ENCODE peak calls at places on chromosomes 13 and 19, in six cellular contexts. D is kidney, T is upper lobe of left lung, P is hepatocyte, V is AG04450, B is adrenal gland. U is an unnamed sample.

GRCh38 chr19:29525901-29526729 is at the start of gene VSTM2B:
- DNase-seq in D (peak), T (peak), P (no peak), V (no peak), B (no peak), U (no peak)

GRCh38 chr13:30235206-30235605 is 72.1 kb downstream of the KATNAL1 start:
- DNase-seq in D (no peak), T (no peak), P (no peak), V (no peak), B (no peak), U (no peak)

GRCh38 chr13:26919311-26919710 is 158.7 kb upstream of the GPR12 start:
- DNase-seq in D (no peak), T (no peak), P (no peak), V (no peak), B (peak), U (no peak)

GRCh38 chr13:52345048-52345447 is 60.9 kb downstream of the THSD1 start:
- DNase-seq in D (no peak), T (no peak), P (no peak), V (no peak), B (no peak), U (no peak)

GRCh38 chr13:112711528-112712265 is 21.9 kb downstream of the ATP11A start:
- DNase-seq in D (peak), T (peak), P (peak), V (peak), B (peak), U (peak)

GRCh38 chr13:77176350-77176749 is 149.4 kb upstream of the FBXL3 start:
- DNase-seq in D (no peak), T (no peak), P (no peak), V (peak), B (no peak), U (no peak)

GRCh38 chr13:49341517-49341916 is 93.8 kb downstream of the CDADC1 start:
- DNase-seq in D (no peak), T (no peak), P (no peak), V (no peak), B (no peak), U (no peak)

GRCh38 chr19:35988824-35989223 is 6.2 kb upstream of the SDHAF1 start:
- DNase-seq in D (no peak), T (no peak), P (no peak), V (no peak), B (no peak), U (no peak)

GRCh38 chr13:32538234-32538620 is 368 bp downstream of the N4BP2L2 start:
- DNase-seq in D (peak), T (no peak), P (peak), V (no peak), B (peak), U (peak)

GRCh38 chr13:68927387-68928026 is 1180.1 kb upstream of the ATXN8OS start:
- DNase-seq in D (no peak), T (no peak), P (peak), V (no peak), B (peak), U (no peak)
- TF ChIP-seq CTCF in D (peak), T (no peak), P (peak), V (no peak), B (peak), U (no peak)

DNA sequence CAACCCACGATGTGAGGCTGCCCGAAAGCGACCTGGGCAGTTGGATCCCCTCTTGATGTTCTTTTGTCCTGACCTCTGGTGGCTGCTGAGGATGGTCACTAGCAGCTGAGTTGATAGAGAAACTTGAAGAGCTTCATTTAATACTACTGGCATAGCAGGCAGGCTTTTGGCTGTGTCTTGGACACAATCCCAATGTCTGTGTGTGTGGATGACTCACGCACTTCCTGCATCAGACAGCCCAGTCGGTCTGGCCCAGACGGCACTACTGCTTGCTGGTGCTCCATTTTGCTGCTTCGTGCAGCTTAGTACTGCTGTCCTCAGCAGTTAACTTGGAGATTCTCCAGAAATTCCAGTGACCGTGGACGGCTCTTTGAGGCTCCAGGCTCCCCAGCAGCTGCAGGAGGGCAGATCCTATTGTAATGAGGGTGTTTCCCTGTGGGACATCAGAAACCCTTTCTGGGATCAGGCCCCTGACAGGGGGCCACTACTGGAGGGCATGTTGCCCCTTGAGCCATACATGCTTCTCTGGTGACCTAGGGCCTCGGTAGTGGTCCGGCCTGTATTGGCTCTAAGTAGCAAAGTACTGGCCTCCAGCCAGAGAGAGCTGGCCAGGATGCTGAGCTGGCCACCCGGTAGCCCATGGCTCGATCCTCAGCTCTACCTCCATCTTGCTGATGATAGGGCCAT is 4.5 kb downstream of the FPR3 start:
- DNase-seq in D (peak), T (peak), P (peak), V (peak), B (peak), U (peak)
- TF ChIP-seq CTCF in D (no peak), T (no peak), P (no peak), V (no peak), B (peak), U (no peak)

GRCh38 chr13:69857188-69857821 is 250.3 kb upstream of the ATXN8OS start:
- DNase-seq in D (no peak), T (no peak), P (peak), V (no peak), B (no peak), U (no peak)
- TF ChIP-seq CTCF in D (peak), T (peak), P (peak), V (peak), B (peak), U (no peak)

GRCh38 chr13:67075239-67075638 is 154.9 kb downstream of the PCDH9 start:
- DNase-seq in D (no peak), T (no peak), P (no peak), V (no peak), B (no peak), U (no peak)
- TF ChIP-seq CTCF in D (no peak), T (no peak), P (peak), V (peak), B (peak), U (no peak)

GRCh38 chr13:81473366-81473899 is 1132.5 kb upstream of the SPRY2 start:
- DNase-seq in D (no peak), T (no peak), P (no peak), V (no peak), B (no peak), U (no peak)
- TF ChIP-seq CTCF in D (no peak), T (no peak), P (no peak), V (no peak), B (no peak), U (no peak)

DNA sequence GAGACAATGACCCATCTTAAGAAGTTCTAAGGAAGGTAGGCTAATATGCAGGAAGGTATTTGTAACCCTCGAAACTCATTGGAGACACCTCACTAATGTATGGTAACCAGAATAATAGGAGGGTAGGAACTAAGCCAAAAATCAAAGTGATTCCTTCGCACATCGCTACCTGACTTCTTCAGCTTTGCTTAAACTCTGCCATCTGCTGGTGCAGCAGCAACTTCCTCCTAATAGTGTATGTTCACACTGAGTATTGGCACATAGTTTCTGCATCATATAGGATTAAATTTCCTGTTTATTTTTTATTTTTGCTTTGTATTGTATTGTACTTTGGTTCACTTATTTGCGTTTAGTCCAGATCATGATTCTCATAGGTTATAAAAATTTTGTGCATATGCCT is 676.2 kb downstream of the GPC5 start:
- DNase-seq in D (no peak), T (no peak), P (peak), V (no peak), B (no peak), U (no peak)
- TF ChIP-seq CTCF in D (peak), T (no peak), P (peak), V (peak), B (no peak), U (no peak)

GRCh38 chr19:10602330-10603083 is 15.4 kb upstream of the AP1M2 start:
- DNase-seq in D (peak), T (peak), P (peak), V (no peak), B (peak), U (peak)
- TF ChIP-seq CTCF in D (no peak), T (no peak), P (no peak), V (no peak), B (no peak), U (no peak)

DNA sequence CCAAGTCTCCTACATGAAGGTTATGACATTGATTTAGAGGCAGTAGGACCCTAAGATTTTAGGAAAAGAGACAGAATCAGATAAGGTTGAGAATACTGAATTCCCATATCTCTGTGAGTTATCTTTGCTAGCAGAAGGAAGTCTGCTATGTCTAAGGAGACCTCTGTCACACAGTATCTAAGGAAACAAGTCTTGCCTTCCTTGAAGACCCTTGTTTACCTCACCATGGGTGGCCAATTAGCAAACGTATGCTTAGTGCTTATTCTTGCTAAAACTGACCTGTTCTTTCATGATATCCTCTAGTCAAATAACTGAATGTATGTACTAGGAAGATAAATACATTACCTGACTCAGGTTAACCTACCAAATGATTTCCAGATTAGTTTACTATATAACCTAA is 855.4 kb upstream of the SLITRK1 start:
- DNase-seq in D (no peak), T (no peak), P (no peak), V (no peak), B (no peak), U (no peak)
- TF ChIP-seq CTCF in D (no peak), T (no peak), P (no peak), V (no peak), B (no peak), U (no peak)

GRCh38 chr13:40769970-40770369 is 1.0 kb downstream of the MRPS31 start:
- DNase-seq in D (no peak), T (no peak), P (no peak), V (no peak), B (no peak), U (no peak)

GRCh38 chr13:40774672-40775071 is 3.7 kb upstream of the MRPS31 start:
- DNase-seq in D (no peak), T (no peak), P (no peak), V (no peak), B (no peak), U (no peak)

GRCh38 chr13:40770609-40770933 is 419 bp downstream of the MRPS31 start:
- DNase-seq in D (no peak), T (no peak), P (no peak), V (no peak), B (no peak), U (no peak)

GRCh38 chr13:40772765-40773473 is 1.9 kb upstream of the MRPS31 start:
- DNase-seq in D (no peak), T (no peak), P (peak), V (no peak), B (no peak), U (no peak)

DNA sequence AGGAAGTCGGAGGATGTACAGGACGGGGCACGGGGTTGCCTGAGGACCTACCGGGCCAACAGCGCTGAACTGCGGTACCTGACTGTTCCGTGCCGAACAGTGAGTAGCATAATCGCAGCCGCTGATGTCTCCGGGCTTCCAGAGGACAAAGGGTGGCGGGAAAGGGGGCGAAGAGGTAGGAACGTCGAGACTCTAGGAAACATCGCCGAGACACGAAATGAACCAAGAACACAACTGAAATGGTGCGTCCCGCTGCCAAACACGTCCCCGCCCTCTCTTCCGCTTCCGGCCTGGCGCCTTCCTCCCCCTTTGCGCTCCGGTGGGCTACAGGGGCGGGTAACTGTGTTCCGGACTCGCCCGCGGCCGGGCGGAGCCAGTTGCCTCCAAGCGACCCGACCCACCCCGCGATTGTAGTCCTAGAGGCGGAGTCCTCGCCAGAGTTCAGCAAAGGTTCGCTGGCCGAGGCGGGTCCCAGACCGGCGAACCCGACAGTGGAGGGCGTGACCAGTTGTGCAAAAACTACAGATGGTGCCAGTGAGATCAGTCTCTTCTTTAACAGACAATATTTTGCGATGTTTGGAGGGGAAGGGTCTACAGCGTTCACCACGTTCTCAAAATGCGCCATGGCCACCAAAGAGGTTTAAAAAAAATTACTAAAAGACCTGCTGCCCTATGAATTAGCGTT is at the start of gene MRPS31:
- DNase-seq in D (peak), T (peak), P (peak), V (peak), B (peak), U (peak)
- TF ChIP-seq CTCF in D (peak), T (no peak), P (no peak), V (no peak), B (peak), U (no peak)

U was measured in omental fat pad.